ENCODE peak calls at places on chromosomes 12 and 14, in ten cellular contexts. Q is tibial artery, J is H7, B is astrocyte, D is SHP77 treated with DMSO at 0.1 percent for 48 hours, W is NCI-H524 treated with DMSO at 0.1 percent for 48 hours, Y is GDM1, K is choroid plexus epithelial cell, T is SJSA1, H is A172. R is an unnamed sample.

GRCh38 chr12:18171571-18171970 is 81.6 kb upstream of the RERGL start:
- DNase-seq in K (peak), J (no peak), Q (no peak), Y (no peak), T (no peak), W (no peak), D (no peak), H (no peak), B (peak), R (no peak)

GRCh38 chr12:117521327-117521726 is 159.9 kb upstream of the NOS1 start:
- DNase-seq in K (no peak), H (no peak), J (no peak), D (no peak), B (no peak), T (no peak), W (no peak), Y (no peak), Q (no peak), R (no peak)

GRCh38 chr14:104956290-104956890 is 21.8 kb downstream of the AHNAK2 start:
- DNase-seq in T (no peak), W (no peak), Y (no peak), Q (no peak), K (no peak), H (no peak), D (no peak), B (no peak), J (no peak), R (peak)

GRCh38 chr12:62692884-62693283 is 226.3 kb downstream of the MON2 start:
- DNase-seq in Y (no peak), K (peak), H (peak), T (peak), D (no peak), J (no peak), W (no peak), B (peak), Q (no peak), R (no peak)

GRCh38 chr14:75542585-75543091 is 20.4 kb downstream of the BATF start:
- DNase-seq in B (peak), J (peak), Q (peak), H (no peak), W (no peak), D (no peak), K (peak), T (no peak), Y (peak), R (no peak)

GRCh38 chr12:65415826-65416225 is 137.3 kb downstream of the MSRB3 start:
- DNase-seq in J (no peak), K (no peak), Q (no peak), Y (no peak), H (no peak), B (no peak), T (no peak), D (no peak), W (no peak), R (no peak)

GRCh38 chr12:95805864-95806669 is 15.5 kb upstream of the NTN4 start:
- DNase-seq in B (peak), J (no peak), Y (no peak), W (no peak), H (peak), D (no peak), T (peak), Q (peak), K (peak), R (no peak)

GRCh38 chr12:79634957-79635471 is 55.8 kb downstream of the PAWR start:
- DNase-seq in Y (no peak), B (peak), J (peak), H (no peak), W (no peak), Q (no peak), T (no peak), D (no peak), K (peak), R (no peak)

R was measured in pancreas.